ENCODE peak calls at places on chromosomes 4 and X, in six cellular contexts. F is GM23248, V is Kasumi-1, R is NCI-H774, X is endothelial cell, E is GM13976. B is an unnamed sample.

GRCh38 chrX:72572248-72573157 is at the start of gene HDAC8:
- DNase-seq in F (peak), V (peak), R (peak), X (peak), E (peak), B (peak)

GRCh38 chr4:185235480-185236154 is 26.2 kb downstream of the SNX25 start:
- DNase-seq in F (no peak), V (no peak), R (no peak), X (no peak), E (no peak), B (no peak)

GRCh38 chrX:37644381-37645305 is 40.9 kb upstream of the XK start:
- DNase-seq in F (no peak), V (no peak), R (no peak), X (no peak), E (no peak), B (no peak)

GRCh38 chr4:159015862-159016261 is 87.0 kb upstream of the RAPGEF2 start:
- DNase-seq in F (peak), V (no peak), R (no peak), X (no peak), E (no peak), B (no peak)

GRCh38 chr4:76007089-76007559 is at the start of gene CXCL9:
- DNase-seq in F (no peak), V (no peak), R (no peak), X (no peak), E (no peak), B (no peak)

GRCh38 chrX:12249997-12250396 is 111.7 kb downstream of the FRMPD4 start:
- DNase-seq in F (no peak), V (no peak), R (no peak), X (no peak), E (no peak), B (no peak)

GRCh38 chr4:184396001-184396400 is 78.3 kb downstream of the IRF2 start:
- DNase-seq in F (no peak), V (no peak), R (no peak), X (no peak), E (peak), B (no peak)

GRCh38 chr4:153241970-153242847 is 38.0 kb downstream of the TRIM2 start:
- DNase-seq in F (no peak), V (no peak), R (no peak), X (no peak), E (no peak), B (no peak)

GRCh38 chr4:173269280-173269679 is 64.9 kb downstream of the HMGB2 start:
- DNase-seq in F (no peak), V (no peak), R (no peak), X (no peak), E (no peak), B (no peak)

GRCh38 chr4:8834681-8835220 is 36.9 kb downstream of the HMX1 start:
- DNase-seq in F (no peak), V (no peak), R (no peak), X (no peak), E (no peak), B (peak)

GRCh38 chr4:142940614-142941013 is 94.5 kb upstream of the INPP4B start:
- DNase-seq in F (no peak), V (no peak), R (peak), X (no peak), E (no peak), B (no peak)

GRCh38 chr4:8278421-8279287 is 9.1 kb downstream of the HTRA3 start:
- DNase-seq in F (peak), V (peak), R (no peak), X (no peak), E (no peak), B (no peak)

GRCh38 chrX:23557070-23557469 is 110.2 kb upstream of the PRDX4 start:
- DNase-seq in F (no peak), V (no peak), R (no peak), X (no peak), E (no peak), B (no peak)

GRCh38 chr4:2263701-2264321 is 1.9 kb upstream of the MXD4 start:
- DNase-seq in F (no peak), V (no peak), R (peak), X (no peak), E (no peak), B (no peak)

GRCh38 chr4:38313999-38314561 is 349.9 kb upstream of the KLF3 start:
- DNase-seq in F (peak), V (no peak), R (no peak), X (no peak), E (no peak), B (no peak)

GRCh38 chr4:107210450-107211239 is 174.5 kb upstream of the DKK2 start:
- DNase-seq in F (peak), V (no peak), R (no peak), X (no peak), E (no peak), B (no peak)

GRCh38 chrX:77564824-77565223 is 117.6 kb downstream of the FGF16 start:
- DNase-seq in F (peak), V (no peak), R (no peak), X (no peak), E (no peak), B (no peak)

GRCh38 chr4:141215030-141215429 is 5.7 kb upstream of the ZNF330 start:
- DNase-seq in F (no peak), V (no peak), R (no peak), X (no peak), E (no peak), B (peak)

GRCh38 chrX:111098874-111099273 is 2.9 kb downstream of the PAK3 start:
- DNase-seq in F (peak), V (peak), R (no peak), X (peak), E (peak), B (peak)

GRCh38 chr4:52081216-52081615 is 30.1 kb downstream of the SPATA18 start:
- DNase-seq in F (no peak), V (no peak), R (no peak), X (no peak), E (no peak), B (no peak)

GRCh38 chr4:73828945-73829344 is 7.5 kb upstream of the CXCL6 start:
- DNase-seq in F (peak), V (peak), R (no peak), X (no peak), E (no peak), B (no peak)

GRCh38 chr4:7538518-7538917 is 103.8 kb upstream of the PSAPL1 start:
- DNase-seq in F (no peak), V (no peak), R (no peak), X (no peak), E (no peak), B (no peak)

GRCh38 chr4:140372607-140373327 is 679 bp upstream of the SCOC start:
- DNase-seq in F (peak), V (peak), R (no peak), X (no peak), E (peak), B (peak)

GRCh38 chrX:8586953-8587352 is 122.3 kb downstream of the VCX3B start:
- DNase-seq in F (no peak), V (no peak), R (no peak), X (no peak), E (no peak), B (no peak)